ENCODE peak calls at places on chromosomes 1 and 21, in nine cellular contexts. O, T, R, K, B, Y, J, M and L are unnamed samples.

GRCh38 chr1:153533689-153534201 is 2.0 kb downstream of the S100A6 start:
- ATAC-seq in O (peak), T (no peak), R (peak), K (peak), B (no peak), Y (no peak), J (no peak), M (no peak), L (peak)

GRCh38 chr1:242240061-242240460 is 241.2 kb upstream of the MAP1LC3C start:
- ATAC-seq in O (no peak), T (no peak), R (no peak), K (no peak), B (no peak), Y (no peak), J (no peak), M (no peak), L (no peak)

GRCh38 chr1:66397192-66397591 is 136.8 kb upstream of the SGIP1 start:
- ATAC-seq in O (no peak), T (no peak), R (no peak), K (no peak), B (no peak), Y (no peak), J (peak), M (no peak), L (no peak)

GRCh38 chr1:150971583-150972416 is 2.8 kb downstream of the CERS2 start:
- ATAC-seq in O (no peak), T (peak), R (no peak), K (no peak), B (no peak), Y (no peak), J (no peak), M (no peak), L (no peak)

GRCh38 chr1:151055581-151055980 is 3.8 kb downstream of the CDC42SE1 start:
- ATAC-seq in O (no peak), T (peak), R (no peak), K (no peak), B (no peak), Y (no peak), J (no peak), M (no peak), L (no peak)

GRCh38 chr21:41229527-41230248 is 61.7 kb downstream of the BACE2 start:
- ATAC-seq in O (no peak), T (no peak), R (no peak), K (no peak), B (no peak), Y (no peak), J (peak), M (no peak), L (no peak)

GRCh38 chr1:107802654-107803053 is 162.3 kb downstream of the VAV3 start:
- ATAC-seq in O (no peak), T (no peak), R (no peak), K (no peak), B (no peak), Y (no peak), J (no peak), M (no peak), L (no peak)

GRCh38 chr1:189125694-189126093 is 1352.0 kb downstream of the BRINP3 start:
- ATAC-seq in O (no peak), T (no peak), R (no peak), K (no peak), B (no peak), Y (no peak), J (no peak), M (no peak), L (no peak)

GRCh38 chr1:113835686-113836290 is 23.5 kb upstream of the RSBN1 start:
- ATAC-seq in O (no peak), T (peak), R (peak), K (no peak), B (no peak), Y (no peak), J (peak), M (no peak), L (no peak)

GRCh38 chr1:183841550-183841949 is 36.6 kb downstream of the RGL1 start:
- ATAC-seq in O (peak), T (no peak), R (no peak), K (no peak), B (no peak), Y (peak), J (no peak), M (no peak), L (peak)

GRCh38 chr1:30734580-30734979 is 11.2 kb upstream of the MATN1 start:
- ATAC-seq in O (no peak), T (no peak), R (no peak), K (no peak), B (no peak), Y (no peak), J (no peak), M (no peak), L (no peak)

GRCh38 chr1:161440312-161440894 is 64.9 kb upstream of the FCGR2A start:
- ATAC-seq in O (peak), T (peak), R (peak), K (no peak), B (peak), Y (peak), J (peak), M (peak), L (peak)

GRCh38 chr1:30407030-30407861 is 316.1 kb downstream of the MATN1 start:
- ATAC-seq in O (no peak), T (no peak), R (no peak), K (no peak), B (no peak), Y (no peak), J (no peak), M (no peak), L (no peak)

GRCh38 chr1:37915484-37916093 is 31.3 kb downstream of the INPP5B start:
- ATAC-seq in O (no peak), T (peak), R (no peak), K (peak), B (no peak), Y (no peak), J (no peak), M (no peak), L (no peak)

GRCh38 chr1:119655160-119655559 is 7.1 kb upstream of the ZNF697 start:
- ATAC-seq in O (no peak), T (no peak), R (no peak), K (peak), B (no peak), Y (no peak), J (no peak), M (no peak), L (no peak)

GRCh38 chr1:42319871-42320484 is 15.1 kb downstream of the FOXJ3 start:
- ATAC-seq in O (peak), T (peak), R (no peak), K (no peak), B (peak), Y (peak), J (peak), M (peak), L (peak)

GRCh38 chr1:234564035-234565029 is 45.6 kb downstream of the IRF2BP2 start:
- ATAC-seq in O (peak), T (peak), R (peak), K (no peak), B (no peak), Y (peak), J (no peak), M (no peak), L (peak)

GRCh38 chr1:234838182-234838581 is 228.2 kb upstream of the IRF2BP2 start:
- ATAC-seq in O (no peak), T (no peak), R (no peak), K (no peak), B (no peak), Y (no peak), J (no peak), M (no peak), L (no peak)

GRCh38 chr1:3481836-3482589 is 27.5 kb downstream of the ARHGEF16 start:
- ATAC-seq in O (peak), T (peak), R (peak), K (no peak), B (peak), Y (peak), J (no peak), M (no peak), L (peak)

GRCh38 chr1:40161888-40162397 is 756 bp downstream of the RLF start:
- ATAC-seq in O (peak), T (peak), R (no peak), K (no peak), B (no peak), Y (peak), J (no peak), M (no peak), L (peak)

GRCh38 chr1:241641748-241642592 is 1.8 kb upstream of the CHML start:
- ATAC-seq in O (peak), T (no peak), R (no peak), K (no peak), B (no peak), Y (no peak), J (no peak), M (no peak), L (no peak)

GRCh38 chr1:89980605-89981004 is 14.3 kb upstream of the ZNF326 start:
- ATAC-seq in O (peak), T (no peak), R (no peak), K (peak), B (no peak), Y (no peak), J (no peak), M (no peak), L (no peak)

GRCh38 chr1:2151252-2151651 is 43.3 kb downstream of the FAAP20 start:
- ATAC-seq in O (no peak), T (peak), R (peak), K (peak), B (peak), Y (no peak), J (no peak), M (no peak), L (no peak)

GRCh38 chr1:179742717-179743678 is at the start of gene FAM163A:
- ATAC-seq in O (no peak), T (no peak), R (peak), K (peak), B (peak), Y (peak), J (no peak), M (no peak), L (peak)

GRCh38 chr1:109959974-109960744 is 24.4 kb upstream of the AHCYL1 start:
- ATAC-seq in O (peak), T (peak), R (peak), K (no peak), B (no peak), Y (no peak), J (no peak), M (no peak), L (no peak)

GRCh38 chr1:112793631-112794565 is 78.8 kb upstream of the PPM1J start:
- ATAC-seq in O (no peak), T (peak), R (peak), K (no peak), B (no peak), Y (no peak), J (no peak), M (no peak), L (no peak)